ENCODE peak calls at places on chromosome 13, in four cellular contexts. Q is Karpas-422; H is psoas muscle; W is CD4-positive, CD25-positive, alpha-beta regulatory T cell. R is an unnamed sample.

GRCh38 chr13:40672310-40673060 is 6.0 kb upstream of the FOXO1 start:
- DNase-seq in Q (peak), H (no peak), W (no peak), R (peak)

GRCh38 chr13:74850893-74851292 is 631.1 kb downstream of the TBC1D4 start:
- DNase-seq in Q (no peak), H (no peak), W (no peak), R (no peak)

GRCh38 chr13:23678768-23679167 is 108.6 kb downstream of the TNFRSF19 start:
- DNase-seq in Q (no peak), H (no peak), W (no peak), R (no peak)

GRCh38 chr13:41562083-41562482 is 104.7 kb downstream of the RGCC start:
- DNase-seq in Q (no peak), H (peak), W (no peak), R (peak)

GRCh38 chr13:94672400-94672799 is 39.9 kb downstream of the SOX21 start:
- DNase-seq in Q (no peak), H (no peak), W (no peak), R (no peak)

GRCh38 chr13:31124225-31124624 is 37.5 kb downstream of the HSPH1 start:
- DNase-seq in Q (no peak), H (no peak), W (no peak), R (no peak)

GRCh38 chr13:76745246-76746200 is 140.7 kb downstream of the KCTD12 start:
- DNase-seq in Q (peak), H (no peak), W (no peak), R (no peak)

GRCh38 chr13:72384879-72385278 is 342.6 kb downstream of the MZT1 start:
- DNase-seq in Q (no peak), H (no peak), W (no peak), R (no peak)

GRCh38 chr13:97723655-97724054 is 229.8 kb upstream of the IPO5 start:
- DNase-seq in Q (no peak), H (no peak), W (no peak), R (no peak)

GRCh38 chr13:113155982-113156655 is 2.3 kb upstream of the PROZ start:
- DNase-seq in Q (no peak), H (no peak), W (no peak), R (no peak)

GRCh38 chr13:113152894-113153809 is 5.3 kb upstream of the PROZ start:
- DNase-seq in Q (no peak), H (peak), W (peak), R (peak)

GRCh38 chr13:113151745-113152707 is 6.4 kb upstream of the PROZ start:
- DNase-seq in Q (peak), H (peak), W (no peak), R (peak)

GRCh38 chr13:113155201-113155600 is 3.2 kb upstream of the PROZ start:
- DNase-seq in Q (peak), H (no peak), W (no peak), R (no peak)

GRCh38 chr13:113153810-113154748 is 4.4 kb upstream of the PROZ start:
- DNase-seq in Q (peak), H (peak), W (peak), R (peak)
- H3K4me3 ChIP-seq in Q (peak), H (peak), W (peak), R (peak)

DNA sequence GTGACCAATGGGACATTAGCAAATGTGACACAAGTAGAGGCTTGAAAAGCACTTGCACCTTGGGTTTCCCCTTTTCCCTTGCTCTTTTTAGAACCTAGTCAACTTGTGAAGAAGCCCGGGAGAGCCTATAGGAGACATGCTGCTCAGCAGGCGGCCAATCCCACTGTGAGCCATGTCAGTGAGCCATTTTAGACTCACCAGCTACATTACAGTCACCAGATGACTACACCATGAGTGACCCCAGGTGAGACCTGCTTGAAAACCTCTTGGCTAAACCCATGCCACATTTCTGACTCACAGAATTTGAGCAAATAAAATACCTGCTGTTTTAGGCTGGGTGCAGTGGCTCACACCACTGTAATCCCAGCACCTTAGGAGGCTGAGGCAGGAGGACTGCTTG is 317.5 kb downstream of the KLF12 start:
- DNase-seq in Q (no peak), H (no peak), W (no peak), R (no peak)
- H3K27ac ChIP-seq in Q (no peak), H (no peak), W (no peak), R (no peak)

DNA sequence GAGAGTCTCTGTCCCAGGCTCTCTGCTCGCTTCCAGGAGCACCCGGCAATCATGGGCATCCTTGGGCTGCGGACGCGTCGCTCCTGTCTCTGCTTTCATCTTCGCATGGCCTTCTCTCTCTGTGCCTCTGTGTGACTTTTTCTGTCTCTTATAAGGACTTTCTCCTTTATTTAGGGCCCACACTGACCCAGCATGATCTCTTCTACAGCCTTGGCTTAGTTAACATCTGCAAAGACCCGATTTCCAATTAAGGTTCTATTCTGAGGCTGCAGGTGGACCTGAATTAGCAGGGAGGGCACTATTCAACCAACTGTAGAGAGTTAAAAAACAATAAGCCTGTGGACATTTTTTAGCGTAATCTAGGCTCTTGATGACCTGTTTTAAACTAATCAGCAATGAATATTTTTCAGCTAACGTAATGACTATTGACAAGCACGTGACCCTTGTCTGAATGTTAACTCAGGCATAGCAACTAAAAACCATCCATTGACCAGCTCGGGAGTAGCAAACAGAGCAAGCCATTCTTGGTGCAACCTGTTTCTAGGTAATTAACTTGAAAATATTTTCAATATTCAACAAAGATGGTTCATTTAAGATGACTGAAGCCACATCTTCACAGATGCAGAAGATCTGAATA is 15.2 kb downstream of the F10 start:
- DNase-seq in Q (no peak), H (no peak), W (no peak), R (no peak)
- H3K4me3 ChIP-seq in Q (no peak), H (no peak), W (no peak), R (no peak)

GRCh38 chr13:49304356-49304755 is 56.6 kb downstream of the CDADC1 start:
- DNase-seq in Q (no peak), H (no peak), W (no peak), R (no peak)
- H3K27ac ChIP-seq in Q (peak), H (no peak), W (no peak), R (no peak)

DNA sequence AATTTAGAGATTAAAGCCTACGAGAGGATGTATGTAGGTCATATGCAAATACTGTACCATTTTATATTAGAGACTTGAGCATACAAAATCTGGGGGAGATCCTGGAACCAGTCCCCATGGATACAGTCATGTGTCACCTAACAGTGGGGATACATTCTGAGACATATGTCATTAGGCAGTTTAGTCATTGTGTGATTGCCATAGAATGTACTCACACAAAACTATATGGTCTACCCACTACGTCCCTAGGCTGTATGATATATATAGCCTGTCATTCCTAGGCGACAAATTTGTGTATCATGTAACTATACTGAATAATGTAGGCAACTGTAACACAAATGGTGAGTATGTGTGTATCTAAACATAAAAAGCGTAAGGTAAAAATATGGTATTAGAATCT is 62.8 kb downstream of the WDFY2 start:
- DNase-seq in Q (peak), H (no peak), W (no peak), R (no peak)
- H3K4me3 ChIP-seq in Q (no peak), H (no peak), W (peak), R (no peak)

DNA sequence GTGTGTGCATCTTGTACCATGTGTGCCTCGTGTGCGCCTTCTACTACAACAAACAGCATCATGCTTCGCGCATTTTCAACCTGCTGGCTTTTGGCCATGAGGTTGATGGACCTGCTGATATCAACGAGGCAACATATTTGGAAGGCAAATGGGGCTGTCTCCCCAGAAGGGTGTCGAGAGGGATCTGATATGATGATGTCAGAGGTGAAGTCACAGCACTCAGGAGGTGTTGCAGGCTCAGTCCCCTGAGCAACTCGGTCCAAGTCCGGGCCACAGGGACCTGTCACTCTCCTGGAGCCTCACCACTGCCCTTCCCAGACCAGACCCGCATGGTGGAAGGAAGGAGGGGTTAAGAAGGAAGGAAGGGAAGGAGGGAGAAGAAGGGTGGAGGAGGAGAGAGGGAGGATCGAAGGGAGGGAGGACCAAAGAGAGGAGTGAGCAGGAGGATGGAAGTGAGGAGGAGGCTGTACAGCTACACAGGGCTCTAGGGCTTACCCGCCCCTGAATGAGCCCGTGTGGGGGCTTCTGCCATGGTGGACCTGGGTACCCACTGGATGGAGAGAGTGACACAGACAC is 6.7 kb upstream of the C13orf46 start:
- DNase-seq in Q (no peak), H (peak), W (no peak), R (no peak)
- H3K27ac ChIP-seq in Q (no peak), H (no peak), W (no peak), R (no peak)

DNA sequence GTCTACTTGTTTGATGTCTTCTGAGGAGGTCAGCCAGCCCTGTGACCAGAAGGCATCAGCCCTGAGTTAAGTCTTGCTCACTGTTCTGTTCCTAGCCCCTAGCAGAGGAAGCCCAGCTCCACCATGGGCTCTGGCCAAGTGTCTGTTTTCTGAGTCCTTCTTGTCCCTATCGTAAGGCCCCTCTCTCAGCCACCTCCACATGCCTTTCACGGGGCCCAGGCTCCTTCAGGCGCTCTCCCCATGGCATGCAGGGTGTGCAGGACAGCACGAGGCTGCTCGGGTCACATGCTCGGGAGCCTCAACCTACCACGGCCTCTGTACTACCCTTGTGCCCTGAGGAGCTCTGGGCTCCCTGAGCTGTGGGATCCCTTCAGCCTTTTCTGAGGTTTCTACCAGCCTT is 47.8 kb upstream of the LATS2 start:
- DNase-seq in Q (no peak), H (no peak), W (no peak), R (no peak)
- H3K4me3 ChIP-seq in Q (no peak), H (no peak), W (no peak), R (no peak)

GRCh38 chr13:99270503-99270902 is 12.3 kb upstream of the GPR18 start:
- DNase-seq in Q (no peak), H (no peak), W (no peak), R (no peak)
- H3K27ac ChIP-seq in Q (no peak), H (no peak), W (peak), R (no peak)

R was measured in cardiac muscle cell.